ENCODE peak calls at places on chromosome X, in nine cellular contexts. E, R, B, A, P, C, U, H and T are unnamed samples.

GRCh38 chrX:154399527-154400368 is 1.6 kb downstream of the RPL10 start:
- DNase-seq in E (no peak), R (no peak), B (no peak), A (no peak), P (no peak), C (no peak), U (no peak), H (no peak), T (no peak)

GRCh38 chrX:113009005-113009404 is 168.4 kb upstream of the AMOT start:
- DNase-seq in E (no peak), R (no peak), B (no peak), A (no peak), P (no peak), C (no peak), U (no peak), H (no peak), T (no peak)

GRCh38 chrX:120428309-120428708 is 40.8 kb downstream of the LAMP2 start:
- DNase-seq in E (peak), R (no peak), B (no peak), A (no peak), P (no peak), C (no peak), U (no peak), H (no peak), T (no peak)

GRCh38 chrX:95071621-95072020 is 1397.6 kb downstream of the FAM133A start:
- DNase-seq in E (no peak), R (no peak), B (no peak), A (no peak), P (no peak), C (no peak), U (no peak), H (no peak), T (no peak)

GRCh38 chrX:56746996-56747395 is 18.0 kb downstream of the NBDY start:
- DNase-seq in E (no peak), R (no peak), B (no peak), A (no peak), P (no peak), C (no peak), U (no peak), H (no peak), T (no peak)

GRCh38 chrX:119647552-119648420 is 41.6 kb upstream of the NKRF start:
- DNase-seq in E (no peak), R (no peak), B (no peak), A (no peak), P (peak), C (no peak), U (no peak), H (no peak), T (no peak)

GRCh38 chrX:42398967-42399631 is 378.9 kb downstream of the PPP1R2C start:
- DNase-seq in E (peak), R (no peak), B (no peak), A (no peak), P (no peak), C (no peak), U (no peak), H (no peak), T (no peak)

GRCh38 chrX:134144231-134144630 is 92.8 kb upstream of the CCDC160 start:
- DNase-seq in E (peak), R (peak), B (no peak), A (peak), P (no peak), C (no peak), U (peak), H (no peak), T (no peak)

GRCh38 chrX:22126311-22126710 is 94.2 kb downstream of the PHEX start:
- DNase-seq in E (no peak), R (no peak), B (no peak), A (no peak), P (no peak), C (no peak), U (no peak), H (no peak), T (no peak)

GRCh38 chrX:132612990-132613564 is 124.2 kb upstream of the MBNL3 start:
- DNase-seq in E (peak), R (peak), B (no peak), A (peak), P (no peak), C (peak), U (peak), H (no peak), T (no peak)
- TF ChIP-seq CTCF in E (peak), R (peak), B (peak), A (peak), P (peak), C (peak), U (peak), H (peak), T (peak)

GRCh38 chrX:111095974-111096870 is at the start of gene PAK3:
- DNase-seq in E (peak), R (peak), B (peak), A (peak), P (no peak), C (peak), U (no peak), H (no peak), T (peak)

GRCh38 chrX:111086521-111087127 is 9.4 kb upstream of the PAK3 start:
- DNase-seq in E (no peak), R (peak), B (no peak), A (no peak), P (no peak), C (no peak), U (no peak), H (no peak), T (no peak)

GRCh38 chrX:111088628-111089027 is 7.4 kb upstream of the PAK3 start:
- DNase-seq in E (no peak), R (no peak), B (no peak), A (no peak), P (no peak), C (no peak), U (no peak), H (no peak), T (no peak)

GRCh38 chrX:111090458-111090857 is 5.5 kb upstream of the PAK3 start:
- DNase-seq in E (no peak), R (no peak), B (no peak), A (peak), P (no peak), C (no peak), U (no peak), H (no peak), T (no peak)
- TF ChIP-seq POLR2AphosphoS5 in E (no peak), R (no peak), B (no peak), A (no peak), P (no peak), C (no peak), U (no peak), H (no peak), T (no peak)

GRCh38 chrX:2450681-2451080 is 50.1 kb downstream of the DHRSX start:
- DNase-seq in E (no peak), R (peak), B (no peak), A (no peak), P (no peak), C (peak), U (no peak), H (no peak), T (no peak)
- H3K27ac ChIP-seq in E (no peak), R (peak), B (no peak), A (no peak), P (no peak), C (no peak), U (no peak), H (no peak), T (no peak)

GRCh38 chrX:123422875-123423274 is 238.8 kb downstream of the GRIA3 start:
- DNase-seq in E (peak), R (peak), B (no peak), A (peak), P (no peak), C (no peak), U (no peak), H (no peak), T (no peak)
- TF ChIP-seq CTCF in E (peak), R (peak), B (peak), A (peak), P (peak), C (no peak), U (no peak), H (peak), T (peak)

DNA sequence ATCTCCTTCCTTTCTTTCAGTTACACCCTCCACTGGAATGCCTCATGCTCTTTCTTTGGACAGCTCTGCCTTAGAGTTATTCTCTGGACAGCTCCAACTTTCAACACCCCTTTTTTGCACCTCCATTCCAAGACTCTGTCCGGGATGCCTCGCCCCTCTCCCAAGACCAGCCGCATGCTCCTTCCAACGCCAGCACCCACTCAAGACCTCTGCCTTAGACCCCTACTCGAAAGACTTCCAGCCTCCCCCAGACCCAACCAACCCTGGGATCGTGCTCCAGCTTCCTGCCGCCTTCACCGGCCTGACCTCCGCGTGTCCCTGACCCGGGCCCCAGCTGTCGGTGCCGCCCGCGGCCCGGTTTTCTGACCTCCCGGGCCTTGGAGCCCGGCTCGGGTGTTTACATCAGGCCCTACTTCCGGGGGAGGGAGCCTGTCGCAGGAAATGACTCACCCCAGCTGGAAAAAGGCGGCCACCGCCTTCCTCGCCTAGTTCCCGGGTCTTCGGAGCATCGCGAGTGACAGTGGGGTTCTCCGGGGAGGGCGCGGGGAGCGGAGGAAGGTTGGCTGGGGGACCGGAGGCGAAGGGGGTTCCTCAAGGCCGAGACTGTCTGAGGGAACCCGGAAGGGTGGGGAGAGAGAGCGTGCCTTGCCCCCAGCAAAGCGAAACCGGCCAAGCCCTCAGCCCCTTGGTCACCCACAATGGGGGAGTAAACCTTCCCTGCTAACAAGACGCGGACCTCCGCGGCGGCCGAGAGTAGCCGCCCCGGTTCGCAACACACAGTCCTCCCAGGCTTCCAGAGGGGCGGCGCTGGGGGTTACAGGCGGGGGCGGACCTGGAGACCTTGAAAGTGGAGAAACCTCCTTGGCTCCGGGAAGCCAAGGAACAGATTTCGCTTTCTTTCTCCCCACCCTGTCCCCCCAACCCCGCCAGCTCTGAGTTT is at the start of gene WDR45:
- DNase-seq in E (peak), R (peak), B (peak), A (peak), P (peak), C (peak), U (peak), H (peak), T (peak)
- TF ChIP-seq POLR2AphosphoS5 in E (peak), R (peak), B (peak), A (peak), P (no peak), C (peak), U (no peak), H (peak), T (peak)